ENCODE peak calls at places on chromosomes 12 and 14, in ten cellular contexts. U is choroid plexus epithelial cell, W is cardiac fibroblast, J is AG09309, B is PC-3, P is fibroblast of the aortic adventitia, M is tibial artery, R is right atrium auricular region, C is H1, T is bronchial epithelial cell. V is an unnamed sample.

GRCh38 chr14:40386433-40386832 is 954.2 kb upstream of the FBXO33 start:
- DNase-seq in U (no peak), W (no peak), J (no peak), B (no peak), P (no peak), M (no peak), R (no peak), C (no peak), T (no peak), V (no peak)

GRCh38 chr14:61753631-61754030 is 8.6 kb upstream of the SNAPC1 start:
- DNase-seq in U (peak), W (peak), J (no peak), B (no peak), P (no peak), M (no peak), R (no peak), C (no peak), T (no peak), V (no peak)

GRCh38 chr12:7994731-7995205 is 37.7 kb upstream of the FOXJ2 start:
- DNase-seq in U (peak), W (peak), J (peak), B (peak), P (peak), M (no peak), R (no peak), C (no peak), T (peak), V (no peak)

GRCh38 chr12:13000935-13001724 is 1.1 kb upstream of the HEBP1 start:
- DNase-seq in U (peak), W (peak), J (no peak), B (peak), P (peak), M (peak), R (no peak), C (no peak), T (peak), V (no peak)

GRCh38 chr12:46209914-46210834 is 58.7 kb downstream of the SLC38A1 start:
- DNase-seq in U (no peak), W (peak), J (no peak), B (peak), P (peak), M (no peak), R (no peak), C (no peak), T (peak), V (no peak)

GRCh38 chr14:31020834-31021575 is 4.4 kb upstream of the AP4S1 start:
- DNase-seq in U (no peak), W (no peak), J (no peak), B (no peak), P (no peak), M (no peak), R (no peak), C (no peak), T (no peak), V (no peak)

GRCh38 chr14:34081126-34081575 is 130.3 kb upstream of the EGLN3 start:
- DNase-seq in U (peak), W (no peak), J (no peak), B (peak), P (no peak), M (no peak), R (no peak), C (no peak), T (peak), V (no peak)

GRCh38 chr12:18926188-18926587 is 188.3 kb downstream of the CAPZA3 start:
- DNase-seq in U (no peak), W (no peak), J (no peak), B (no peak), P (no peak), M (no peak), R (no peak), C (no peak), T (no peak), V (no peak)

GRCh38 chr12:49059385-49060232 is 985 bp downstream of the KMT2D start:
- DNase-seq in U (peak), W (peak), J (no peak), B (peak), P (no peak), M (no peak), R (no peak), C (no peak), T (no peak), V (no peak)

GRCh38 chr12:132623072-132623869 is 4.7 kb downstream of the P2RX2 start:
- DNase-seq in U (no peak), W (no peak), J (no peak), B (peak), P (no peak), M (no peak), R (no peak), C (no peak), T (peak), V (no peak)

GRCh38 chr12:14714437-14714836 is 18.0 kb upstream of the GUCY2C start:
- DNase-seq in U (no peak), W (no peak), J (no peak), B (no peak), P (no peak), M (no peak), R (no peak), C (no peak), T (no peak), V (no peak)

GRCh38 chr12:6867407-6868210 is at the start of gene TPI1:
- DNase-seq in U (peak), W (peak), J (no peak), B (peak), P (peak), M (peak), R (peak), C (no peak), T (peak), V (no peak)

GRCh38 chr12:81206425-81206824 is 128.5 kb downstream of the ACSS3 start:
- DNase-seq in U (no peak), W (no peak), J (no peak), B (no peak), P (no peak), M (no peak), R (no peak), C (no peak), T (no peak), V (no peak)

GRCh38 chr14:81384900-81385299 is 15.2 kb downstream of the STON2 start:
- DNase-seq in U (peak), W (no peak), J (no peak), B (peak), P (peak), M (no peak), R (no peak), C (no peak), T (peak), V (peak)

GRCh38 chr12:76117067-76117691 is 32.7 kb upstream of the NAP1L1 start:
- DNase-seq in U (no peak), W (no peak), J (no peak), B (no peak), P (no peak), M (no peak), R (no peak), C (no peak), T (no peak), V (no peak)

GRCh38 chr12:75704208-75704607 is 192.8 kb upstream of the KRR1 start:
- DNase-seq in U (no peak), W (no peak), J (no peak), B (no peak), P (no peak), M (no peak), R (no peak), C (no peak), T (no peak), V (no peak)

GRCh38 chr14:88352299-88353097 is 29.4 kb upstream of the KCNK10 start:
- DNase-seq in U (no peak), W (peak), J (no peak), B (peak), P (peak), M (no peak), R (no peak), C (no peak), T (peak), V (no peak)

GRCh38 chr14:104567141-104567956 is 12.2 kb upstream of the C14orf180 start:
- DNase-seq in U (no peak), W (no peak), J (no peak), B (no peak), P (no peak), M (no peak), R (no peak), C (no peak), T (no peak), V (no peak)

GRCh38 chr14:76867536-76868452 is 41.6 kb downstream of the LRRC74A start:
- DNase-seq in U (no peak), W (no peak), J (no peak), B (no peak), P (no peak), M (no peak), R (no peak), C (no peak), T (no peak), V (no peak)

GRCh38 chr14:58690801-58691516 is 53.2 kb downstream of the DACT1 start:
- DNase-seq in U (no peak), W (peak), J (no peak), B (no peak), P (no peak), M (no peak), R (no peak), C (no peak), T (no peak), V (no peak)

GRCh38 chr12:110743571-110744093 is 941 bp upstream of the PPP1CC start:
- DNase-seq in U (peak), W (peak), J (no peak), B (peak), P (peak), M (peak), R (peak), C (no peak), T (no peak), V (no peak)

GRCh38 chr14:35394326-35394725 is 10.2 kb downstream of the NFKBIA start:
- DNase-seq in U (no peak), W (no peak), J (no peak), B (no peak), P (no peak), M (no peak), R (no peak), C (no peak), T (no peak), V (no peak)

GRCh38 chr14:103547455-103547940 is 15.0 kb downstream of the BAG5 start:
- DNase-seq in U (no peak), W (no peak), J (no peak), B (no peak), P (no peak), M (no peak), R (no peak), C (no peak), T (no peak), V (no peak)

GRCh38 chr12:68001486-68002466 is 12.5 kb downstream of the IFNG-AS1 start:
- DNase-seq in U (peak), W (peak), J (peak), B (peak), P (peak), M (no peak), R (no peak), C (no peak), T (peak), V (peak)

GRCh38 chr12:129049917-129050316 is 196.6 kb downstream of the GLT1D1 start:
- DNase-seq in U (peak), W (no peak), J (no peak), B (peak), P (no peak), M (no peak), R (no peak), C (no peak), T (no peak), V (no peak)

DNA sequence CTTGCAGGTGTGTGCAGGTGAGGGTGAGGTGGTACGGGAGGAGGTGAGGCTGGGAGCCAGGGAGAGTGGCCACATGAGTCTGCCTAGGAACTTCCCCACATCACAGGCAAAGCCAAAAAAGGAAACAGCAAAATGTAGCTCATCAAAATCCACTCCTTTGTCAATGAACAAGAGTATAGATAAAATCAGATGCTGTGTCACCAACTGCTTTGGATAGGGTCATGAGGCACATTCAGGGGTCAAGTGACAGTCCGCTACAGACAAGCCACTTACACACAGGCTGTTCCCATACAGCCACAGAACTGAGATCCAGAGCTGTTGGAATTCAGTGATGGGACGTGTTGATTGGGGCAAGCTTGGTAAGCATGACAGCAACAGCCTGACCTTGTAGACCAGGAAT is 100.3 kb upstream of the NOS1 start:
- DNase-seq in U (no peak), W (no peak), J (no peak), B (no peak), P (no peak), M (no peak), R (no peak), C (no peak), T (no peak), V (no peak)
- H3K4me3 ChIP-seq in U (no peak), W (no peak), J (no peak), B (no peak), P (no peak), M (no peak), R (no peak), C (no peak), T (no peak), V (no peak)

GRCh38 chr12:73517859-73518258 is 1019.8 kb upstream of the ATXN7L3B start:
- DNase-seq in U (no peak), W (no peak), J (no peak), B (no peak), P (no peak), M (no peak), R (no peak), C (no peak), T (no peak), V (no peak)

GRCh38 chr12:73514672-73515071 is 1023.0 kb upstream of the ATXN7L3B start:
- DNase-seq in U (no peak), W (no peak), J (no peak), B (peak), P (no peak), M (no peak), R (no peak), C (peak), T (no peak), V (no peak)
- TF ChIP-seq CTCF in U (peak), W (no peak), J (no peak), B (peak), P (no peak), M (no peak), R (no peak), C (peak), T (no peak), V (peak)

GRCh38 chr14:97412933-97413574 is 615.9 kb downstream of the VRK1 start:
- DNase-seq in U (no peak), W (no peak), J (no peak), B (no peak), P (no peak), M (no peak), R (no peak), C (no peak), T (no peak), V (no peak)
- H3K4me3 ChIP-seq in U (no peak), W (no peak), J (no peak), B (no peak), P (no peak), M (no peak), R (peak), C (peak), T (no peak), V (peak)

GRCh38 chr14:96177766-96178377 is 26.8 kb upstream of the BDKRB2 start:
- DNase-seq in U (peak), W (no peak), J (no peak), B (no peak), P (peak), M (peak), R (no peak), C (no peak), T (no peak), V (no peak)

GRCh38 chr14:96180004-96180403 is 24.6 kb upstream of the BDKRB2 start:
- DNase-seq in U (no peak), W (no peak), J (no peak), B (no peak), P (no peak), M (no peak), R (no peak), C (no peak), T (no peak), V (no peak)

GRCh38 chr14:96181188-96181762 is 23.4 kb upstream of the BDKRB2 start:
- DNase-seq in U (no peak), W (no peak), J (no peak), B (no peak), P (no peak), M (no peak), R (no peak), C (no peak), T (peak), V (no peak)

GRCh38 chr14:96176811-96177211 is 27.8 kb upstream of the BDKRB2 start:
- DNase-seq in U (peak), W (peak), J (peak), B (no peak), P (peak), M (peak), R (peak), C (no peak), T (peak), V (no peak)

DNA sequence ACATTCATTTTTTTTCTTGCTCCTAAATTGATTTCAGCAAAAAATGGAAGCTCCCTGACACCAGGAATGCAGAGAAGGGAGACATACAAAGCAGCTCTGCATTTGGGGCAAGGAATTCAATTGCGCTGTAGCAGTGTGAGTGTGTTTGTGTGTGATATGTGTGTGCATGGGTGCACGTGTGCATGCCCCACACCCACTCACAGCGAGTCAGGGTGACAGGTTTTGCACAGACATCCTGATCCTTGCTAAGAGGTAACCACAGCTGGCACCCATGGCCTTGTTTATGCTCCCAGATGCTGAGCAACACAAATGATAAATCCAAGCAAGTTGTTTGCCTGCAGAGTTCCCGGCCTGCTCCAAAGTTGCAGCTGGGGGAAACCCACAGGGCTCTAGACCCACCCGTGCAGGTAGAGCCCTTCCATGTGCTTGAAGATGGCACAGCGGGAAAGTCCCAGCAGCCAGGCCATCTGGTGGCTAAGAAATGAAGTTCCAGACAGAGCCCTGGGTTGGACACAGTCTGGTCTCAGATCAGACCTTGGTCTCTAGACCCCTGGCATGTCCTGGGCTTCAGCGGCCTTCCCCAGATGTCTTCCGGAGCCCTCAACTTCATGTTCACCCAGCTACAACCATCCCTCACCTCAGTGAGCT is 25.8 kb upstream of the BDKRB2 start:
- DNase-seq in U (no peak), W (no peak), J (no peak), B (no peak), P (no peak), M (no peak), R (no peak), C (no peak), T (no peak), V (no peak)
- TF ChIP-seq CTCF in U (peak), W (no peak), J (no peak), B (peak), P (peak), M (no peak), R (no peak), C (peak), T (peak), V (peak)

GRCh38 chr12:79019672-79020071 is 155.1 kb downstream of the SYT1 start:
- DNase-seq in U (no peak), W (no peak), J (no peak), B (no peak), P (no peak), M (no peak), R (no peak), C (no peak), T (no peak), V (no peak)

GRCh38 chr12:79021021-79021420 is 156.4 kb downstream of the SYT1 start:
- DNase-seq in U (no peak), W (no peak), J (no peak), B (no peak), P (no peak), M (no peak), R (no peak), C (no peak), T (no peak), V (no peak)

GRCh38 chr12:79023784-79024183 is 159.2 kb downstream of the SYT1 start:
- DNase-seq in U (peak), W (peak), J (peak), B (no peak), P (peak), M (no peak), R (no peak), C (no peak), T (no peak), V (no peak)

GRCh38 chr12:79023261-79023660 is 158.7 kb downstream of the SYT1 start:
- DNase-seq in U (peak), W (peak), J (no peak), B (no peak), P (peak), M (no peak), R (no peak), C (no peak), T (no peak), V (no peak)

GRCh38 chr12:79020106-79020505 is 155.5 kb downstream of the SYT1 start:
- DNase-seq in U (peak), W (peak), J (no peak), B (peak), P (peak), M (no peak), R (no peak), C (no peak), T (peak), V (no peak)
- H3K4me3 ChIP-seq in U (no peak), W (no peak), J (no peak), B (no peak), P (no peak), M (no peak), R (no peak), C (no peak), T (no peak), V (no peak)

GRCh38 chr12:113879658-113880057 is 86.5 kb downstream of the RBM19 start:
- DNase-seq in U (no peak), W (no peak), J (no peak), B (no peak), P (no peak), M (no peak), R (no peak), C (no peak), T (no peak), V (no peak)
- TF ChIP-seq CTCF in U (peak), W (no peak), J (no peak), B (no peak), P (no peak), M (no peak), R (no peak), C (no peak), T (no peak), V (no peak)

GRCh38 chr12:108215458-108215857 is 86.4 kb downstream of the WSCD2 start:
- DNase-seq in U (no peak), W (no peak), J (no peak), B (no peak), P (no peak), M (no peak), R (no peak), C (no peak), T (no peak), V (no peak)

GRCh38 chr12:108214486-108214885 is 85.4 kb downstream of the WSCD2 start:
- DNase-seq in U (peak), W (peak), J (no peak), B (peak), P (peak), M (no peak), R (no peak), C (no peak), T (peak), V (no peak)

GRCh38 chr12:108214046-108214445 is 85.0 kb downstream of the WSCD2 start:
- DNase-seq in U (no peak), W (no peak), J (no peak), B (no peak), P (no peak), M (no peak), R (no peak), C (no peak), T (no peak), V (no peak)

DNA sequence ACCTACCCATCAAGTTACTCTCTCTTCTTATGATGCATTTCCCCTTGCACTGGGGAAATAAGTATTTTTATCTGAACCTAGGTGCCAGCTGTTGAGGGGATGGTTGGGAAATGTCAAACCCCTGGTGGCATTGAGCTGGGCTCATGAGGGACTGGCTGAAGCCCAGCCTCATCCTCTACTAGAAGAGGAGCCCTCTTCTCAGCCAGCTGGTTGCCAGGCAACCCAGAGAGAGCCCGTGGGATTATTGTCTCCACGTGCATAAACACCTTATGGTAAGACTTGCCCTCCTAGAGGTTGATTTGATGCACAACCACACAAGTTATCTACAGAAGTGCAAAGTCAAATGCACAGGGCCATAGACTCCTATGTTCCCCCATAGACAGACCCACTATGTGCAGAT is 89.8 kb downstream of the WSCD2 start:
- DNase-seq in U (no peak), W (no peak), J (no peak), B (no peak), P (no peak), M (no peak), R (no peak), C (no peak), T (no peak), V (no peak)
- H3K4me3 ChIP-seq in U (no peak), W (no peak), J (no peak), B (no peak), P (no peak), M (no peak), R (no peak), C (no peak), T (no peak), V (no peak)

V was measured in epithelial cell of proximal tubule.